ENCODE peak calls at places on chromosomes 2 and 18, in four cellular contexts. W, R, V and F are unnamed samples.
A peak's percentile ranks its signal among the peaks of the same experiment; 100 is the strongest.

GRCh38 chr2:48600204-48600813 is 17.3 kb upstream of the GTF2A1L start:
- DNase-seq in W (peak; percentile 30), R (peak; percentile 14), V (no peak), F (no peak)

GRCh38 chr2:45287040-45287439 is 277.8 kb upstream of the SIX2 start:
- DNase-seq in W (no peak), R (no peak), V (no peak), F (no peak)

GRCh38 chr2:59654753-59655152 is 898.7 kb downstream of the BCL11A start:
- DNase-seq in W (no peak), R (no peak), V (no peak), F (no peak)

GRCh38 chr2:236210536-236210935 is 42.4 kb upstream of the GBX2 start:
- DNase-seq in W (no peak), R (no peak), V (no peak), F (no peak)

GRCh38 chr18:76406791-76407190 is 88.3 kb downstream of the ZNF516 start:
- DNase-seq in W (no peak), R (no peak), V (no peak), F (no peak)

GRCh38 chr2:122132292-122132691 is 376.8 kb downstream of the TSN start:
- DNase-seq in W (no peak), R (no peak), V (no peak), F (no peak)

GRCh38 chr2:127143851-127144782 is 37.2 kb upstream of the BIN1 start:
- DNase-seq in W (no peak), R (peak; percentile 61), V (no peak), F (peak; percentile 44)

GRCh38 chr2:14079576-14079975 is 552.9 kb upstream of the LRATD1 start:
- DNase-seq in W (no peak), R (no peak), V (no peak), F (no peak)

GRCh38 chr18:2406544-2406943 is 164.8 kb downstream of the METTL4 start:
- DNase-seq in W (peak; percentile 34), R (peak; percentile 63), V (no peak), F (no peak)

GRCh38 chr2:121034551-121034950 is 250.5 kb downstream of the TFCP2L1 start:
- DNase-seq in W (no peak), R (no peak), V (no peak), F (no peak)

GRCh38 chr18:58576641-58577251 is 52.1 kb downstream of the ALPK2 start:
- DNase-seq in W (no peak), R (peak; percentile 58), V (no peak), F (no peak)

GRCh38 chr2:160353166-160353565 is 140.4 kb downstream of the RBMS1 start:
- DNase-seq in W (no peak), R (no peak), V (no peak), F (no peak)

GRCh38 chr2:57906152-57906732 is 140.4 kb upstream of the VRK2 start:
- DNase-seq in W (peak; percentile 37), R (peak; percentile 48), V (no peak), F (no peak)

GRCh38 chr18:12750076-12750707 is 47.4 kb downstream of the PSMG2 start:
- DNase-seq in W (no peak), R (peak; percentile 22), V (no peak), F (no peak)

GRCh38 chr2:158486970-158487325 is 30.2 kb downstream of the PKP4 start:
- DNase-seq in W (no peak), R (peak; percentile 61), V (no peak), F (no peak)

GRCh38 chr2:127615511-127616166 is 30.3 kb upstream of the GPR17 start:
- DNase-seq in W (no peak), R (no peak), V (no peak), F (no peak)

GRCh38 chr2:103809946-103810345 is 1044.0 kb upstream of the POU3F3 start:
- DNase-seq in W (no peak), R (peak; percentile 10), V (no peak), F (no peak)

GRCh38 chr2:208249241-208249640 is 5.6 kb downstream of the IDH1 start:
- DNase-seq in W (no peak), R (peak; percentile 60), V (no peak), F (no peak)

GRCh38 chr2:156466739-156467405 is 30.7 kb downstream of the GPD2 start:
- DNase-seq in W (no peak), R (peak; percentile 80), V (no peak), F (no peak)

GRCh38 chr2:168107322-168107721 is 140.1 kb downstream of the STK39 start:
- DNase-seq in W (no peak), R (no peak), V (no peak), F (no peak)

GRCh38 chr18:49768051-49768391 is 45.3 kb downstream of the ACAA2 start:
- DNase-seq in W (peak; percentile 43), R (peak; percentile 50), V (peak; percentile 50), F (no peak)

GRCh38 chr2:205684871-205685313 is 2.6 kb downstream of the NRP2 start:
- DNase-seq in W (no peak), R (peak; percentile 48), V (no peak), F (no peak)

GRCh38 chr2:241974851-241975592 is 105.5 kb downstream of the RTP5 start:
- DNase-seq in W (no peak), R (no peak), V (no peak), F (no peak)

GRCh38 chr2:70188460-70188859 is 2.4 kb downstream of the C2orf42 start:
- DNase-seq in W (no peak), R (no peak), V (peak; percentile 11), F (peak; percentile 36)

GRCh38 chr2:60461421-60462108 is 91.9 kb downstream of the BCL11A start:
- DNase-seq in W (no peak), R (no peak), V (no peak), F (no peak)

GRCh38 chr2:1245193-1245592 is 168.1 kb upstream of the TPO start:
- DNase-seq in W (no peak), R (no peak), V (no peak), F (no peak)

GRCh38 chr18:21550510-21550970 is 50.0 kb downstream of the ESCO1 start:
- DNase-seq in W (no peak), R (no peak), V (no peak), F (no peak)

GRCh38 chr2:134457765-134458202 is 203.9 kb downstream of the MGAT5 start:
- DNase-seq in W (no peak), R (no peak), V (no peak), F (no peak)

GRCh38 chr2:222610746-222611145 is 45.1 kb downstream of the FARSB start:
- DNase-seq in W (no peak), R (no peak), V (no peak), F (no peak)

GRCh38 chr2:140905078-140905781 is 1225.6 kb downstream of the LRP1B start:
- DNase-seq in W (no peak), R (no peak), V (no peak), F (no peak)

DNA sequence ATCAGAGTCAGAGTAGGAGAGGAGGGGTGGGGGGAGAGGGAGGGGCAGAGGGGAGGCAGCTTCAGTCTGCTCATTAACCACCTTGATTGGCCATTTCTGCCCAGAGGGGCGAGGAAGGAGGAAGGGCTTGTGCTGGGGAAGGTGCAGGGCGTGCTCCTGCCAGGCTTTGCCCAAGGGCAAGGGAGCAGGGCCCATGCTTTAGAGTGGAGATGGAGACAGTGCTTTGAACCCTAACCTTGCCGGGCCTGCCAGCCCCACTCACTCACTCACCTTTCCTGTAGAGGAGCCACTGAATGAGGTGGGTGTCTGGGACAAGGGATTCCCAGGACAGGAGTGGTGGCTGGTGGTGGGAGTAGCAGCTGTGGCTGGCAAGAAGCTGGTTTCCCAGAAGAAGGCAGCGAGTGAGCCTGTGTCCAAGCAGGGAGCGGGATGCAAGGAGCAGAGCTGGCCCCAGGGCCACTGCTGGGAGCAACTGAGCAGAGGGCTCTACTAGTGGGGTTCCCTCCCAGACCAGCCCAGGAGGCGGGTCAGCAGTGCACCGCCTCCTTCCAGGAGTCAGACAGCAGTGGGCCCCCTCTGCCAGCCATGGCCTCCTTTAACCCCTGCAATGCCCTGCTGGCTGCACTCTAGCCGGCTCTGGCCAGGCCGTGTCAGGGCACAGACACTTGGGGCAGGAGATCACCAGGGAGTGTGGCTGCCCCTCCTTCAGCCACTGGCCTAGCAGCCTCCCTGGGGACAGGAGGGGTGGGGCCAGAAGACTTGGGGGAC is 3.6 kb upstream of the RUFY4 start:
- DNase-seq in W (no peak), R (no peak), V (no peak), F (no peak)
- TF ChIP-seq CTCF in W (no peak), R (no peak), V (no peak), F (no peak)

DNA sequence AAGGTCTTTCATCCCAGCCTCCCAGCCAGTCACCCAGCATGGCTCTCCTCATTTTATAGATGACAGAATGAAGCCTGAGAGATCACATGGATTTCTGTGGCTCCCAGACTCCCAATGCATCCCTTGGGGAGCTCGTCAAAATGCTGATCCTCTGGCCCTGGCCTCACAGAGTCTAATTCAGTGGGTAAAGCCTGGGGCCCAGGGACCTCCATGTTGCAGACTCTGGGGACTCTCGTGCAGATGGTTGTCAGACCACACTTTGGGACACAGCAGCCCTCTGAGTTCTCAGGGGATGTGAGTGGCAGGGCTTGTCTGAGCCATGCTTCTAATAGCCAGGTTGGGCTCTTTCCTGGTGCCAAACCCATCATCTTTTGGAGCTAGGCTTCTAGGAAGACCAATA is 97.0 kb downstream of the CTIF start:
- DNase-seq in W (no peak), R (no peak), V (no peak), F (no peak)
- TF ChIP-seq CTCF in W (no peak), R (no peak), V (no peak), F (no peak)

GRCh38 chr2:20443276-20443920 is 3.5 kb upstream of the RHOB start:
- DNase-seq in W (no peak), R (no peak), V (no peak), F (peak; percentile 93)
- TF ChIP-seq CTCF in W (peak; percentile 57), R (peak; percentile 57), V (peak; percentile 46), F (peak; percentile 57)

DNA sequence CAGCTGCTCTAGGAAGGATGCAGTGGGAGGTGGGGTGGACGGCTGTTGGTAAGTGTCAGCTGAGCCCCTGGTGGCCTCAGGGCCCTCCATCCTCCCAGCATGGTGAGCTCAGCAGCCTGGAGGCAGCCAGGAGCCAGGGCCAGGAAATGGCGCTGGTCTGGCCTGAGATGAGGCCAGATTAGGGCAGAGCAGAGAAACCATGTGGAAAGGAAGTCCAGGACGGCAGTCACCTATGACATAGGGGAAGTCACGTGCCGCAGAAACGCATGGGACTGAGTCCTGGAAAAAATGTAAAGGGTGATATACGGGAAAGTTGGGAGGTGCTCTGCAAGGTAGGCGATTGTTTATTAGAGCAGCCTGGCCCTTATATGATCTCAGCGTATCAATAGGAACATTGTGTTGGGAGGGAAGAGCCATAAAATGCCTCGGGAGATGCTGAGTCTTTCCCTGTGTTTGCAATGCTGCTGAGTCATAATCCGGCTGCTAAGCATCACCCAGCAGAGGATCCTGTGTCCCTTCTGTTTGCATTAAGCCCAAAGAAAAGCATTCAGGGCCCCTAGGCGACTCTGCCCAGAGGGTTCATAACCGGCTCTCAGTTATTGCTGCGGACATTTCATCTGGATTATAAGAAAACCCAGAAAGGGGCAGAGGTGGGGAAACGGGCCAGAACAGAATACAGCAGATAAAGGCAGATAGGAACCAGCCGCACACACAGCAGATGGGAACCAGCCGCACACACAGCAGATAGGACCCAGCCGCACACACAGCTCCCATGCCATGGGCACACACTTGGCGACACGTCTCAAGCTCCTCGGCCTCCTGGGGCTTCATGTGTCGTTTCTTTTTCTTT is 30.3 kb upstream of the B3GNT7 start:
- DNase-seq in W (peak; percentile 63), R (peak; percentile 50), V (peak; percentile 79), F (no peak)
- TF ChIP-seq CTCF in W (no peak), R (no peak), V (no peak), F (no peak)